ENCODE peak calls at places on chromosomes 1 and 21, in seven cellular contexts. X, M, V, R, K, U and J are unnamed samples.
A peak's percentile ranks its signal among the peaks of the same experiment; 100 is the strongest.

GRCh38 chr1:214453109-214453722 is 98.2 kb downstream of the PTPN14 start:
- DNase-seq in U (no peak), R (no peak), V (no peak), K (no peak), M (no peak), X (no peak), J (no peak)

GRCh38 chr1:193325042-193325441 is 138.6 kb upstream of the B3GALT2 start:
- DNase-seq in X (no peak), R (no peak), V (no peak), U (no peak), K (no peak), M (no peak), J (no peak)

GRCh38 chr1:24179251-24179895 is 7.7 kb downstream of the IFNLR1 start:
- DNase-seq in U (no peak), K (no peak), V (no peak), X (no peak), R (no peak), M (no peak), J (no peak)

GRCh38 chr1:189206617-189207016 is 1271.0 kb downstream of the BRINP3 start:
- DNase-seq in U (no peak), V (no peak), M (no peak), K (no peak), R (no peak), X (no peak), J (no peak)

GRCh38 chr1:219177363-219177762 is 3.7 kb downstream of the LYPLAL1 start:
- DNase-seq in U (no peak), X (no peak), R (no peak), K (no peak), V (no peak), M (no peak), J (no peak)

GRCh38 chr1:67893126-67893495 is 59.8 kb upstream of the GNG12 start:
- DNase-seq in R (no peak), M (no peak), U (no peak), X (no peak), V (no peak), K (no peak), J (no peak)

GRCh38 chr1:101769520-101769919 is 227.2 kb downstream of the OLFM3 start:
- DNase-seq in M (peak; percentile 2), R (peak; percentile 9), V (no peak), X (no peak), K (no peak), U (no peak), J (no peak)

GRCh38 chr1:162966608-162967007 is 102.6 kb upstream of the RGS4 start:
- DNase-seq in V (no peak), U (no peak), K (no peak), R (no peak), M (no peak), X (no peak), J (no peak)

GRCh38 chr1:94259635-94260289 is 22.4 kb upstream of the ARHGAP29 start:
- DNase-seq in X (no peak), R (no peak), U (no peak), V (no peak), M (no peak), K (no peak), J (no peak)

GRCh38 chr1:228528612-228529011 is 41.4 kb downstream of the RNF187 start:
- DNase-seq in K (no peak), X (no peak), R (no peak), M (no peak), U (no peak), V (no peak), J (no peak)

GRCh38 chr21:35814858-35815619 is 245.3 kb downstream of the SETD4 start:
- DNase-seq in M (no peak), U (no peak), X (no peak), K (no peak), R (no peak), V (no peak), J (no peak)

GRCh38 chr1:59477286-59477685 is 180.4 kb downstream of the FGGY start:
- DNase-seq in K (no peak), V (no peak), R (no peak), M (no peak), X (no peak), U (no peak), J (no peak)

GRCh38 chr1:7583291-7584096 is 187.6 kb upstream of the VAMP3 start:
- DNase-seq in X (no peak), K (no peak), R (no peak), M (no peak), U (no peak), V (no peak), J (no peak)

GRCh38 chr1:20578062-20578461 is 10.8 kb upstream of the CDA start:
- DNase-seq in R (no peak), X (no peak), M (no peak), K (no peak), V (no peak), U (no peak), J (no peak)

GRCh38 chr1:35345439-35345981 is 77.0 kb downstream of the ZMYM4 start:
- DNase-seq in R (peak; percentile 75), M (no peak), U (no peak), K (no peak), X (no peak), V (no peak), J (no peak)

GRCh38 chr1:12143631-12144155 is 23.1 kb upstream of the TNFRSF1B start:
- DNase-seq in K (no peak), X (peak; percentile 40), M (no peak), V (no peak), R (no peak), U (no peak), J (no peak)

GRCh38 chr21:41837756-41838297 is 41.3 kb downstream of the PRDM15 start:
- DNase-seq in X (no peak), U (no peak), R (no peak), M (no peak), V (no peak), K (no peak), J (no peak)

GRCh38 chr1:187854457-187854856 is 1025.7 kb downstream of the PLA2G4A start:
- DNase-seq in V (no peak), R (no peak), X (no peak), U (no peak), K (no peak), M (no peak), J (no peak)

GRCh38 chr1:87506147-87506546 is 177.5 kb downstream of the LMO4 start:
- DNase-seq in R (no peak), X (no peak), V (no peak), U (no peak), M (no peak), K (no peak), J (no peak)

DNA sequence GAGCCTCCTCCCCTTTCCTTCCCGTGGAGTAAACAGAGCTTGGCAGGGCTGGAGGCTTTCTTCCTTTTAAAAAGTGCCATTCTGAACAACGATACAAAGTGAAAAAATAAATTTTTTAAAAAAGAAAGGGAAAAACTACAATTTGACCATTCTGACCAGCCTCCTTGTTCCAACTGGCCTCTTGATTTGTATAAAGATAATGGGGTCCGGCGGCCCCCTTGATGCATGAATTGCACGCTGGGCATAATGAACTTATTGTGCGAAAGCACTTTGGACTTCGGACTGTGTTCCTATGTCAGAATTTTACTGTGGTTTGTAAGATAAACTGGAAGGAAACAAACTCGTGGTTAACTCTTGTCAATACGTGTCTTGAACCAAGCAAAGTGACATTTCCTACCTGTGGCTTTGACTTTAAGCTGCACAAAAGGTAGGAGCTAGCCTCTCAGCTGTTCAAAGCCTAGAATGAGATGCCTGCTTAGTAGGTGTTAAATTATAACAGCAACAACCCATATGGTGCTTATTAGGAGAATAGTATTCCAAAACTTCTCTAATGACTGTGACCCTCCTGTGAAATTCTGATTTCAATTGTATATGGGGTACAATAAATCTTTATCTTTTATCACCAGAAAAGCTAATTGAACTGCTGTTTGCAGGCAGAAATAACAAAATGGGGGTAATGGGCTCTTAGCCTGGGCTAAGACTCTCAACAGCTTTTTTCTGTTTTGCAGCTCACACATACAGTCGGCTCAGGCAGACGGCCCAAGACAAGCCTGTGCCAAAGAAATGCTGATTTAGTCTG is 9.4 kb downstream of the IRF2BP2 start:
- DNase-seq in R (peak; percentile 98), X (no peak), U (no peak), K (no peak), V (no peak), M (peak; percentile 52), J (no peak)
- TF ChIP-seq POLR2AphosphoS5 in R (peak; percentile 68), X (no peak), U (peak; percentile 63), K (no peak), V (peak; percentile 59), M (no peak), J (peak; percentile 60)

GRCh38 chr1:111565079-111565478 is 54.5 kb upstream of the RAP1A start:
- DNase-seq in R (no peak), V (no peak), M (no peak), K (no peak), X (no peak), U (no peak), J (no peak)
- TF ChIP-seq TAF1 in R (no peak), V (no peak), M (no peak), K (no peak), X (no peak), U (no peak), J (no peak)

GRCh38 chr1:184386271-184387068 is at the start of gene C1orf21:
- DNase-seq in R (no peak), V (peak; percentile 79), K (peak; percentile 91), U (no peak), X (peak; percentile 96), M (peak; percentile 97), J (peak; percentile 58)
- TF ChIP-seq POLR2AphosphoS5 in R (no peak), V (no peak), K (no peak), U (no peak), X (no peak), M (peak; percentile 34), J (no peak)

GRCh38 chr1:111517464-111518225 is 14.2 kb upstream of the ADORA3 start:
- DNase-seq in K (no peak), X (no peak), U (no peak), V (no peak), M (no peak), R (no peak), J (no peak)

GRCh38 chr1:111516008-111516535 is 12.6 kb upstream of the ADORA3 start:
- DNase-seq in U (no peak), M (no peak), X (peak; percentile 56), K (peak; percentile 67), R (no peak), V (peak; percentile 41), J (no peak)

GRCh38 chr1:111513410-111514020 is 10.1 kb upstream of the ADORA3 start:
- DNase-seq in X (no peak), R (peak; percentile 39), M (peak; percentile 52), K (no peak), U (no peak), V (no peak), J (no peak)

GRCh38 chr1:111512132-111512874 is 8.9 kb upstream of the ADORA3 start:
- DNase-seq in R (no peak), V (no peak), K (no peak), M (no peak), U (no peak), X (no peak), J (no peak)

DNA sequence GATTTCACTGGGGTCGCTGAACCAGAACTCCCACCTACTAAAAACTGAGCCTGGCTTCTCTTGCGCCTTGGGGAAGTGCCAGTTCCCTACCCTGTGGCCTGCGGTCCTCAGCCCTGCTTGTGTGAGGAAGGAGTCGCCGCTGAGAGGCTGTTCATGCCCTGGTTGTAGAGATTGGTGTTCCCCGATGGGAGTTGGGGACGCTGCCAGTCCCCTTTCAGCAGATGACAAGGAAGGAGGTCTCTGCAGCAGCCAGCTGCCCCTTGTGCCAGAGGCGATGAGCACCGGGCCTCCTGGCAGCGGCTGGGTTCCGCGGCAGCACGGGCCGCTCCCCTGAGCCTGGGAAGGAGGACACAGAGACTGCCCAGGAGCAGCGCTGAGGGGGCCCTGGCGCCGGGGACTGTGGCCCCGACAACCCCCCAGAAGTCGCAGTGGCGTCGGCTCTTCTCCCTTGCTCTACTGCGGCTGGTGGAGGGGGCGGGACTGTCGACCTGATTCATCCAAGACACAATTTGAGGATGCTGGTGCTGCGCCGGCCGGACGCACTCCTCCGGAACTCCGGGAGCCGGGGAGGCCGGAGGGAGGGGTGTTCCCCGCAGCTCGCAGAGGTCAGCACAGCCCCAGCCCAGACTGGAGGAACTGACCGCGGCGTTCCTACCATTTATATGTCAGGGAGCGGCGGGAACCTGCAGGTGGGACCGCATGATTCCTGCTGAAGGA is 12.0 kb upstream of the ADORA3 start:
- DNase-seq in U (no peak), K (no peak), X (no peak), M (peak; percentile 39), V (no peak), R (no peak), J (no peak)
- TF ChIP-seq TAF1 in U (no peak), K (no peak), X (no peak), M (no peak), V (no peak), R (no peak), J (no peak)